ENCODE peak calls at places on chromosomes 16 and 17, in five cellular contexts. One of them, this sample, is unnamed.

GRCh38 chr16:87835882-87836331 is 33.4 kb downstream of the SLC7A5 start:
- DNase-seq in H1: no peak
- DNase-seq in GM12878: no peak
- DNase-seq in SK-N-SH: no peak
- DNase-seq in HepG2: no peak
- DNase-seq in this sample: no peak

GRCh38 chr17:51427259-51428255 is 167.2 kb downstream of the UTP18 start:
- DNase-seq in H1: no peak
- DNase-seq in GM12878: peak; percentile 26
- DNase-seq in SK-N-SH: peak; percentile 42
- DNase-seq in HepG2: no peak
- DNase-seq in this sample: peak; percentile 13

GRCh38 chr16:84438971-84439696 is 65.3 kb downstream of the MEAK7 start:
- DNase-seq in HepG2: no peak
- DNase-seq in GM12878: no peak
- DNase-seq in SK-N-SH: no peak
- DNase-seq in H1: no peak
- DNase-seq in this sample: no peak

GRCh38 chr17:47725446-47726109 is 7.5 kb upstream of the TBX21 start:
- DNase-seq in SK-N-SH: no peak
- DNase-seq in H1: no peak
- DNase-seq in GM12878: no peak
- DNase-seq in HepG2: no peak
- DNase-seq in this sample: no peak

GRCh38 chr17:46266656-46267544 is 28.0 kb upstream of the LRRC37A start:
- DNase-seq in SK-N-SH: peak; percentile 100
- DNase-seq in GM12878: peak; percentile 37
- DNase-seq in H1: no peak
- DNase-seq in HepG2: peak; percentile 74
- DNase-seq in this sample: peak; percentile 93

GRCh38 chr16:75251280-75252048 is at the start of gene BCAR1:
- DNase-seq in GM12878: no peak
- DNase-seq in SK-N-SH: peak; percentile 97
- DNase-seq in H1: peak; percentile 50
- DNase-seq in HepG2: peak; percentile 86
- DNase-seq in this sample: peak; percentile 85

GRCh38 chr16:78560997-78561396 is 461.5 kb downstream of the WWOX start:
- DNase-seq in HepG2: no peak
- DNase-seq in SK-N-SH: no peak
- DNase-seq in GM12878: no peak
- DNase-seq in H1: no peak
- DNase-seq in this sample: no peak

GRCh38 chr16:24844101-24845030 is 1.4 kb upstream of the SLC5A11 start:
- DNase-seq in HepG2: peak; percentile 90
- DNase-seq in H1: no peak
- DNase-seq in SK-N-SH: no peak
- DNase-seq in GM12878: no peak
- DNase-seq in this sample: no peak

GRCh38 chr17:75693500-75694481 is 26.7 kb downstream of the SAP30BP start:
- DNase-seq in H1: no peak
- DNase-seq in HepG2: no peak
- DNase-seq in GM12878: no peak
- DNase-seq in SK-N-SH: peak; percentile 85
- DNase-seq in this sample: no peak

GRCh38 chr17:19652595-19652994 is 4.0 kb downstream of the ALDH3A2 start:
- DNase-seq in HepG2: no peak
- DNase-seq in SK-N-SH: no peak
- DNase-seq in GM12878: no peak
- DNase-seq in H1: no peak
- DNase-seq in this sample: no peak

GRCh38 chr17:48542114-48542955 is 2.6 kb downstream of the HOXB2 start:
- DNase-seq in SK-N-SH: no peak
- DNase-seq in HepG2: no peak
- DNase-seq in GM12878: no peak
- DNase-seq in H1: no peak
- DNase-seq in this sample: no peak

GRCh38 chr17:50675627-50676026 is 32.1 kb downstream of the ANKRD40 start:
- DNase-seq in HepG2: no peak
- DNase-seq in GM12878: no peak
- DNase-seq in SK-N-SH: no peak
- DNase-seq in H1: no peak
- DNase-seq in this sample: no peak

GRCh38 chr16:57906385-57907316 is 64.3 kb downstream of the CNGB1 start:
- DNase-seq in SK-N-SH: no peak
- DNase-seq in HepG2: no peak
- DNase-seq in H1: no peak
- DNase-seq in GM12878: no peak
- DNase-seq in this sample: peak; percentile 29

GRCh38 chr16:1258218-1258587 is 2.3 kb downstream of the TPSD1 start:
- DNase-seq in GM12878: no peak
- DNase-seq in HepG2: no peak
- DNase-seq in SK-N-SH: no peak
- DNase-seq in H1: no peak
- DNase-seq in this sample: no peak

GRCh38 chr16:86392751-86393150 is 117.6 kb upstream of the FOXF1 start:
- DNase-seq in HepG2: no peak
- DNase-seq in H1: no peak
- DNase-seq in SK-N-SH: no peak
- DNase-seq in GM12878: no peak
- DNase-seq in this sample: no peak

GRCh38 chr17:79645022-79645776 is 34.3 kb upstream of the RBFOX3 start:
- DNase-seq in H1: no peak
- DNase-seq in GM12878: no peak
- DNase-seq in HepG2: no peak
- DNase-seq in SK-N-SH: peak; percentile 14
- DNase-seq in this sample: no peak

GRCh38 chr16:11407047-11407982 is 62.1 kb downstream of the RMI2 start:
- DNase-seq in H1: no peak
- DNase-seq in GM12878: peak; percentile 45
- DNase-seq in SK-N-SH: peak; percentile 75
- DNase-seq in HepG2: peak; percentile 78
- DNase-seq in this sample: peak; percentile 55

GRCh38 chr16:69367980-69368379 is 16.4 kb upstream of the TMED6 start:
- DNase-seq in SK-N-SH: no peak
- DNase-seq in HepG2: no peak
- DNase-seq in GM12878: no peak
- DNase-seq in H1: no peak
- DNase-seq in this sample: no peak

GRCh38 chr17:55730380-55730779 is 7.7 kb upstream of the TMEM100 start:
- DNase-seq in SK-N-SH: no peak
- DNase-seq in GM12878: no peak
- DNase-seq in H1: no peak
- DNase-seq in HepG2: no peak
- DNase-seq in this sample: no peak
- TF ChIP-seq TAF1 in SK-N-SH: no peak
- TF ChIP-seq TAF1 in GM12878: no peak
- TF ChIP-seq TAF1 in H1: no peak
- TF ChIP-seq TAF1 in HepG2: no peak
- TF ChIP-seq TAF1 in this sample: no peak

GRCh38 chr16:3030872-3031212 is 5.9 kb downstream of the BICDL2 start:
- DNase-seq in HepG2: no peak
- DNase-seq in H1: no peak
- DNase-seq in SK-N-SH: no peak
- DNase-seq in GM12878: no peak
- DNase-seq in this sample: no peak
- TF ChIP-seq TAF1 in HepG2: no peak
- TF ChIP-seq TAF1 in H1: no peak
- TF ChIP-seq TAF1 in SK-N-SH: no peak
- TF ChIP-seq TAF1 in GM12878: no peak
- TF ChIP-seq TAF1 in this sample: no peak

GRCh38 chr17:77266213-77266612 is 125.4 kb downstream of the SEC14L1 start:
- DNase-seq in GM12878: no peak
- DNase-seq in H1: no peak
- DNase-seq in SK-N-SH: no peak
- DNase-seq in HepG2: no peak
- DNase-seq in this sample: no peak
- TF ChIP-seq TAF1 in GM12878: no peak
- TF ChIP-seq TAF1 in H1: no peak
- TF ChIP-seq TAF1 in SK-N-SH: no peak
- TF ChIP-seq TAF1 in HepG2: no peak
- TF ChIP-seq TAF1 in this sample: no peak

GRCh38 chr17:3535253-3535995 is 22.2 kb downstream of the TRPV3 start:
- DNase-seq in SK-N-SH: peak; percentile 88
- DNase-seq in GM12878: no peak
- DNase-seq in H1: peak; percentile 70
- DNase-seq in HepG2: no peak
- DNase-seq in this sample: no peak
- TF ChIP-seq TAF1 in SK-N-SH: no peak
- TF ChIP-seq TAF1 in GM12878: no peak
- TF ChIP-seq TAF1 in H1: peak; percentile 54
- TF ChIP-seq TAF1 in HepG2: no peak
- TF ChIP-seq TAF1 in this sample: no peak

GRCh38 chr16:68267612-68268405 is 3.5 kb downstream of the SLC7A6 start:
- DNase-seq in SK-N-SH: no peak
- DNase-seq in H1: no peak
- DNase-seq in GM12878: no peak
- DNase-seq in HepG2: peak; percentile 61
- DNase-seq in this sample: no peak

GRCh38 chr16:68269793-68270192 is 5.5 kb downstream of the SLC7A6 start:
- DNase-seq in H1: no peak
- DNase-seq in SK-N-SH: no peak
- DNase-seq in HepG2: no peak
- DNase-seq in GM12878: no peak
- DNase-seq in this sample: no peak

GRCh38 chr16:68272501-68273209 is 8.3 kb downstream of the SLC7A6 start:
- DNase-seq in SK-N-SH: no peak
- DNase-seq in H1: no peak
- DNase-seq in HepG2: no peak
- DNase-seq in GM12878: no peak
- DNase-seq in this sample: no peak

GRCh38 chr16:68273459-68273858 is 9.1 kb downstream of the SLC7A6 start:
- DNase-seq in GM12878: no peak
- DNase-seq in HepG2: no peak
- DNase-seq in SK-N-SH: no peak
- DNase-seq in H1: no peak
- DNase-seq in this sample: no peak

DNA sequence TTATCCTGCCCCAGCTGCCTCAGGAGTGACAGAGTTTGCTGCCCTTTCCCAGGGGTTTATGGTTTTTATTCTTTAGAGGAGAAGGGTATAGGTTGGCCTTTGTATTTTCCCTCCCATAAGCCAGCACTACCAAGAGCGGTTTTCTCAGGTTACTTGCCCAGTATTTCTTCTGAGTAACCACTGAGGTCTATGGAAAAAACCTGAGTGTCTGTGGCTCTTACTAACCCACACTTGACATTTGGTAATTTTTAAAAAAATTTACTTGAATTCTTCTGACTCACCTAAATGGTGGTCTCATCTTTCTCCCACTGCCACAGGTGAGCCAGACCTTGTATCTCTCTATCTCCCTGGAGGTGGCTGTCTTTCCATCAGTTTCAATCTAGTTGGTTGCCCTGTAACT is 6.0 kb downstream of the SLC7A6 start:
- DNase-seq in GM12878: no peak
- DNase-seq in H1: no peak
- DNase-seq in HepG2: no peak
- DNase-seq in SK-N-SH: no peak
- DNase-seq in this sample: no peak
- TF ChIP-seq TAF1 in GM12878: no peak
- TF ChIP-seq TAF1 in H1: no peak
- TF ChIP-seq TAF1 in HepG2: no peak
- TF ChIP-seq TAF1 in SK-N-SH: no peak
- TF ChIP-seq TAF1 in this sample: no peak

This sample was measured in GM12892.